ENCODE peak calls at places on chromosomes 3 and 15, in seven cellular contexts. One of them, this sample, is unnamed.

GRCh38 chr3:58492385-58492970 is 582 bp downstream of the KCTD6 start:
- DNase-seq in foreskin keratinocyte: no peak
- DNase-seq in HL-60: no peak
- DNase-seq in OCI-LY7: peak
- DNase-seq in neural progenitor cell: no peak
- DNase-seq in mesenchymal stem cell: no peak
- DNase-seq in caudate nucleus: no peak
- DNase-seq in this sample: no peak

GRCh38 chr3:9422712-9423424 is 25.5 kb downstream of the SETD5 start:
- DNase-seq in foreskin keratinocyte: peak
- DNase-seq in HL-60: no peak
- DNase-seq in OCI-LY7: no peak
- DNase-seq in neural progenitor cell: peak
- DNase-seq in mesenchymal stem cell: peak
- DNase-seq in caudate nucleus: peak
- DNase-seq in this sample: peak

GRCh38 chr3:14565791-14566588 is 25.8 kb upstream of the GRIP2 start:
- DNase-seq in foreskin keratinocyte: no peak
- DNase-seq in HL-60: peak
- DNase-seq in OCI-LY7: no peak
- DNase-seq in neural progenitor cell: no peak
- DNase-seq in mesenchymal stem cell: no peak
- DNase-seq in caudate nucleus: no peak
- DNase-seq in this sample: no peak

GRCh38 chr15:39466428-39466827 is 114.5 kb upstream of the THBS1 start:
- DNase-seq in foreskin keratinocyte: no peak
- DNase-seq in HL-60: no peak
- DNase-seq in OCI-LY7: no peak
- DNase-seq in neural progenitor cell: no peak
- DNase-seq in mesenchymal stem cell: no peak
- DNase-seq in caudate nucleus: no peak
- DNase-seq in this sample: peak

GRCh38 chr3:58556761-58557181 is 19.8 kb upstream of the ACOX2 start:
- DNase-seq in foreskin keratinocyte: no peak
- DNase-seq in HL-60: no peak
- DNase-seq in OCI-LY7: no peak
- DNase-seq in neural progenitor cell: no peak
- DNase-seq in mesenchymal stem cell: no peak
- DNase-seq in caudate nucleus: no peak
- DNase-seq in this sample: no peak

GRCh38 chr3:192917508-192918274 is at the start of gene MB21D2:
- DNase-seq in foreskin keratinocyte: peak
- DNase-seq in HL-60: no peak
- DNase-seq in OCI-LY7: no peak
- DNase-seq in neural progenitor cell: peak
- DNase-seq in mesenchymal stem cell: peak
- DNase-seq in caudate nucleus: peak
- DNase-seq in this sample: peak

GRCh38 chr3:48411041-48411588 is 18.8 kb downstream of the PLXNB1 start:
- DNase-seq in foreskin keratinocyte: no peak
- DNase-seq in HL-60: no peak
- DNase-seq in OCI-LY7: no peak
- DNase-seq in neural progenitor cell: no peak
- DNase-seq in mesenchymal stem cell: no peak
- DNase-seq in caudate nucleus: no peak
- DNase-seq in this sample: peak

GRCh38 chr3:10748040-10748439 is 68.0 kb upstream of the SLC6A11 start:
- DNase-seq in foreskin keratinocyte: no peak
- DNase-seq in HL-60: no peak
- DNase-seq in OCI-LY7: no peak
- DNase-seq in neural progenitor cell: no peak
- DNase-seq in mesenchymal stem cell: no peak
- DNase-seq in caudate nucleus: no peak
- DNase-seq in this sample: no peak

GRCh38 chr15:33098082-33099058 is 96.1 kb downstream of the FMN1 start:
- DNase-seq in foreskin keratinocyte: peak
- DNase-seq in HL-60: no peak
- DNase-seq in OCI-LY7: no peak
- DNase-seq in neural progenitor cell: no peak
- DNase-seq in mesenchymal stem cell: peak
- DNase-seq in caudate nucleus: no peak
- DNase-seq in this sample: no peak

GRCh38 chr3:37909067-37909911 is 47.6 kb downstream of the CTDSPL start:
- DNase-seq in foreskin keratinocyte: no peak
- DNase-seq in HL-60: no peak
- DNase-seq in OCI-LY7: no peak
- DNase-seq in neural progenitor cell: no peak
- DNase-seq in mesenchymal stem cell: no peak
- DNase-seq in caudate nucleus: no peak
- DNase-seq in this sample: no peak

GRCh38 chr3:37912052-37912733 is 50.5 kb downstream of the CTDSPL start:
- DNase-seq in foreskin keratinocyte: peak
- DNase-seq in HL-60: no peak
- DNase-seq in OCI-LY7: peak
- DNase-seq in neural progenitor cell: no peak
- DNase-seq in mesenchymal stem cell: no peak
- DNase-seq in caudate nucleus: no peak
- DNase-seq in this sample: no peak

GRCh38 chr3:37913531-37913930 is 51.9 kb downstream of the CTDSPL start:
- DNase-seq in foreskin keratinocyte: no peak
- DNase-seq in HL-60: no peak
- DNase-seq in OCI-LY7: no peak
- DNase-seq in neural progenitor cell: no peak
- DNase-seq in mesenchymal stem cell: no peak
- DNase-seq in caudate nucleus: no peak
- DNase-seq in this sample: no peak

GRCh38 chr3:37907906-37908305 is 46.2 kb downstream of the CTDSPL start:
- DNase-seq in foreskin keratinocyte: no peak
- DNase-seq in HL-60: no peak
- DNase-seq in OCI-LY7: peak
- DNase-seq in neural progenitor cell: peak
- DNase-seq in mesenchymal stem cell: no peak
- DNase-seq in caudate nucleus: no peak
- DNase-seq in this sample: no peak

GRCh38 chr3:37910666-37911400 is 49.2 kb downstream of the CTDSPL start:
- DNase-seq in foreskin keratinocyte: no peak
- DNase-seq in HL-60: no peak
- DNase-seq in OCI-LY7: no peak
- DNase-seq in neural progenitor cell: no peak
- DNase-seq in mesenchymal stem cell: no peak
- DNase-seq in caudate nucleus: no peak
- DNase-seq in this sample: no peak
- H3K27ac ChIP-seq in foreskin keratinocyte: no peak
- H3K27ac ChIP-seq in HL-60: no peak
- H3K27ac ChIP-seq in OCI-LY7: no peak
- H3K27ac ChIP-seq in neural progenitor cell: no peak
- H3K27ac ChIP-seq in mesenchymal stem cell: peak
- H3K27ac ChIP-seq in caudate nucleus: no peak
- H3K27ac ChIP-seq in this sample: no peak

GRCh38 chr15:85956515-85957275 is 123.0 kb upstream of the AGBL1 start:
- DNase-seq in foreskin keratinocyte: no peak
- DNase-seq in HL-60: no peak
- DNase-seq in OCI-LY7: peak
- DNase-seq in neural progenitor cell: no peak
- DNase-seq in mesenchymal stem cell: peak
- DNase-seq in caudate nucleus: no peak
- DNase-seq in this sample: no peak
- H3K27ac ChIP-seq in foreskin keratinocyte: no peak
- H3K27ac ChIP-seq in HL-60: no peak
- H3K27ac ChIP-seq in OCI-LY7: no peak
- H3K27ac ChIP-seq in neural progenitor cell: no peak
- H3K27ac ChIP-seq in mesenchymal stem cell: no peak
- H3K27ac ChIP-seq in caudate nucleus: no peak
- H3K27ac ChIP-seq in this sample: no peak

GRCh38 chr3:31077826-31078225 is 183.4 kb upstream of the GADL1 start:
- DNase-seq in foreskin keratinocyte: peak
- DNase-seq in HL-60: no peak
- DNase-seq in OCI-LY7: no peak
- DNase-seq in neural progenitor cell: no peak
- DNase-seq in mesenchymal stem cell: peak
- DNase-seq in caudate nucleus: no peak
- DNase-seq in this sample: no peak

GRCh38 chr3:31081031-31081662 is 186.7 kb upstream of the GADL1 start:
- DNase-seq in foreskin keratinocyte: no peak
- DNase-seq in HL-60: no peak
- DNase-seq in OCI-LY7: no peak
- DNase-seq in neural progenitor cell: no peak
- DNase-seq in mesenchymal stem cell: no peak
- DNase-seq in caudate nucleus: no peak
- DNase-seq in this sample: no peak

GRCh38 chr3:31077021-31077601 is 182.7 kb upstream of the GADL1 start:
- DNase-seq in foreskin keratinocyte: peak
- DNase-seq in HL-60: no peak
- DNase-seq in OCI-LY7: no peak
- DNase-seq in neural progenitor cell: no peak
- DNase-seq in mesenchymal stem cell: peak
- DNase-seq in caudate nucleus: no peak
- DNase-seq in this sample: no peak

DNA sequence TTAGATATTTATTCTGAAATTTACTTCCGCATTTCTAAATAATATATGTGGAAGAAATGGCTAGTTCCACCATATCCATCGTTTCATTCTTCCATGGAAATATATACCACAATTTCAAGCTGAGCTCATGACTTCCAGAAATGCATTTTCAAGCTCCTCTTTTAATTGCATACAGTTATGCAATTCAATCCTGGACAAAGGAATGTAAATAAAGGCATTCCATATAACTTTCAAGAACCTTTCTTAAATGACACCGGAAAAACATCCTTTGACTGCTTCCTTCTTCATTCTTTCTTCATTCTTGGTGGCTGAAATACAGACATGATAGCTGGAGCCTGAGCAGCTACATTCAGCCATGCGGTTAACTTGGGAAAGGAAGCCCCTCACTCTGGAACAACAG is 185.2 kb upstream of the GADL1 start:
- DNase-seq in foreskin keratinocyte: no peak
- DNase-seq in HL-60: no peak
- DNase-seq in OCI-LY7: no peak
- DNase-seq in neural progenitor cell: no peak
- DNase-seq in mesenchymal stem cell: peak
- DNase-seq in caudate nucleus: no peak
- DNase-seq in this sample: no peak
- H3K27ac ChIP-seq in foreskin keratinocyte: no peak
- H3K27ac ChIP-seq in HL-60: no peak
- H3K27ac ChIP-seq in OCI-LY7: no peak
- H3K27ac ChIP-seq in neural progenitor cell: no peak
- H3K27ac ChIP-seq in mesenchymal stem cell: no peak
- H3K27ac ChIP-seq in caudate nucleus: no peak
- H3K27ac ChIP-seq in this sample: no peak

GRCh38 chr3:143066033-143066432 is 53.5 kb upstream of the CHST2 start:
- DNase-seq in foreskin keratinocyte: no peak
- DNase-seq in HL-60: no peak
- DNase-seq in OCI-LY7: no peak
- DNase-seq in neural progenitor cell: no peak
- DNase-seq in mesenchymal stem cell: peak
- DNase-seq in caudate nucleus: no peak
- DNase-seq in this sample: no peak
- H3K27ac ChIP-seq in foreskin keratinocyte: no peak
- H3K27ac ChIP-seq in HL-60: no peak
- H3K27ac ChIP-seq in OCI-LY7: no peak
- H3K27ac ChIP-seq in neural progenitor cell: no peak
- H3K27ac ChIP-seq in mesenchymal stem cell: no peak
- H3K27ac ChIP-seq in caudate nucleus: no peak
- H3K27ac ChIP-seq in this sample: no peak

GRCh38 chr3:172099495-172099808 is 60.1 kb downstream of the FNDC3B start:
- DNase-seq in foreskin keratinocyte: no peak
- DNase-seq in HL-60: no peak
- DNase-seq in OCI-LY7: peak
- DNase-seq in neural progenitor cell: no peak
- DNase-seq in mesenchymal stem cell: no peak
- DNase-seq in caudate nucleus: no peak
- DNase-seq in this sample: no peak
- H3K27ac ChIP-seq in foreskin keratinocyte: no peak
- H3K27ac ChIP-seq in HL-60: peak
- H3K27ac ChIP-seq in OCI-LY7: peak
- H3K27ac ChIP-seq in neural progenitor cell: no peak
- H3K27ac ChIP-seq in mesenchymal stem cell: no peak
- H3K27ac ChIP-seq in caudate nucleus: no peak
- H3K27ac ChIP-seq in this sample: no peak

GRCh38 chr15:90629217-90629616 is 87.9 kb upstream of the BLM start:
- DNase-seq in foreskin keratinocyte: no peak
- DNase-seq in HL-60: no peak
- DNase-seq in OCI-LY7: no peak
- DNase-seq in neural progenitor cell: no peak
- DNase-seq in mesenchymal stem cell: no peak
- DNase-seq in caudate nucleus: no peak
- DNase-seq in this sample: no peak
- H3K27ac ChIP-seq in foreskin keratinocyte: no peak
- H3K27ac ChIP-seq in HL-60: no peak
- H3K27ac ChIP-seq in OCI-LY7: no peak
- H3K27ac ChIP-seq in neural progenitor cell: no peak
- H3K27ac ChIP-seq in mesenchymal stem cell: no peak
- H3K27ac ChIP-seq in caudate nucleus: peak
- H3K27ac ChIP-seq in this sample: no peak

DNA sequence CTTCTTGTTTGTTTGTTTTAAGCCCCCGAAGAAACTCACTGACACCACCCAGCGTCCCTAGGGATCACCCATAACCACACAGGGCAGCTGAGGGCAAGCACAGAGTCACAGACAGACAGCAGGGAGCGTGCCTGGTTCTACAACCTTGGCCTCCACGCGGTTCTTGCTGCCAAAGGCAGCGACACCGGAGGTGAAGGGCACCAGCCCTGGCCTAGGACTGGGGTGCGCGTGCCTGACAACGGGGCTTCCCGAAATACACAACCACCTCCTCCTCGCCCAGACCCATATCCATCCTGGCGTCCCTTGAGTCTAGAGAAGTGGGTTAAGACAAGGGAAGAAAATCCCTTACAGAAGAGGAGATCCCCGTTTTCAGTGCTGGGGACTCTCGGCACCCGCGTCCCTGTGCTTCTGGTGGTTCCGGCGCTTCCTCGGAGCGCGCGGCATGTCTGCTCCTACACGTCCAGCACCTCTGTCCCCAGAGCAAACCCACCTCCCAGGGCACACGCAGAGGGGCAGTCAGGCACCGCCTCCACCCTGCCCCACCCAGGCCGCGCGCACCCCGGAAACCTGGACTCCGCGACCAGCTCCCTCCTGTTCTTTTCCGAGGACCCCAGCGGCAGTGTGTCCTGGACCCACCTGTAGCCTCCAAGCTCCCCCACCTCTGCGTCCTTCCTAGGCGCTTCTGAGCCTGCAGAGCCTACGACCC is 911 bp downstream of the RFTN1 start:
- DNase-seq in foreskin keratinocyte: peak
- DNase-seq in HL-60: peak
- DNase-seq in OCI-LY7: peak
- DNase-seq in neural progenitor cell: peak
- DNase-seq in mesenchymal stem cell: no peak
- DNase-seq in caudate nucleus: no peak
- DNase-seq in this sample: peak
- H3K27ac ChIP-seq in foreskin keratinocyte: peak
- H3K27ac ChIP-seq in HL-60: peak
- H3K27ac ChIP-seq in OCI-LY7: peak
- H3K27ac ChIP-seq in neural progenitor cell: no peak
- H3K27ac ChIP-seq in mesenchymal stem cell: peak
- H3K27ac ChIP-seq in caudate nucleus: no peak
- H3K27ac ChIP-seq in this sample: peak

GRCh38 chr3:127718244-127718915 is 45.6 kb downstream of the ABTB1 start:
- DNase-seq in foreskin keratinocyte: no peak
- DNase-seq in HL-60: no peak
- DNase-seq in OCI-LY7: no peak
- DNase-seq in neural progenitor cell: no peak
- DNase-seq in mesenchymal stem cell: no peak
- DNase-seq in caudate nucleus: no peak
- DNase-seq in this sample: peak
- H3K27ac ChIP-seq in foreskin keratinocyte: no peak
- H3K27ac ChIP-seq in HL-60: no peak
- H3K27ac ChIP-seq in OCI-LY7: no peak
- H3K27ac ChIP-seq in neural progenitor cell: no peak
- H3K27ac ChIP-seq in mesenchymal stem cell: no peak
- H3K27ac ChIP-seq in caudate nucleus: peak
- H3K27ac ChIP-seq in this sample: no peak